ENCODE peak calls at places on chromosomes 5 and 9, in six cellular contexts. C, M, I, G, B and J are unnamed samples.

GRCh38 chr5:22577006-22577405 is 276.1 kb downstream of the CDH12 start:
- DNase-seq in B (no peak), I (no peak), G (no peak), C (no peak), M (no peak), J (no peak)

GRCh38 chr5:173878224-173878967 is 9.8 kb upstream of the CPEB4 start:
- DNase-seq in I (no peak), M (no peak), G (no peak), C (no peak), B (no peak), J (no peak)

GRCh38 chr9:89524888-89525385 is 27.0 kb upstream of the SEMA4D start:
- DNase-seq in G (no peak), I (no peak), C (no peak), M (no peak), B (no peak), J (no peak)

GRCh38 chr9:38066907-38067610 is 2.0 kb downstream of the SHB start:
- DNase-seq in C (no peak), G (peak; percentile 47), B (no peak), I (no peak), M (peak; percentile 75), J (no peak)

GRCh38 chr9:126211441-126212074 is 115.1 kb upstream of the MVB12B start:
- DNase-seq in B (no peak), C (no peak), I (no peak), G (no peak), M (no peak), J (no peak)

GRCh38 chr9:110536802-110537201 is 42.7 kb downstream of the SVEP1 start:
- DNase-seq in I (no peak), B (no peak), C (no peak), G (peak; percentile 84), M (no peak), J (no peak)

GRCh38 chr5:152288917-152289595 is 116.0 kb downstream of the NMUR2 start:
- DNase-seq in B (no peak), C (no peak), G (no peak), I (no peak), M (no peak), J (no peak)

GRCh38 chr9:5931657-5932056 is 41.0 kb downstream of the MLANA start:
- DNase-seq in I (no peak), C (no peak), M (no peak), G (no peak), B (no peak), J (no peak)

GRCh38 chr9:128091144-128091543 is 23.1 kb downstream of the SLC25A25 start:
- DNase-seq in B (no peak), C (no peak), I (no peak), M (no peak), G (peak; percentile 81), J (no peak)

GRCh38 chr5:173673295-173674170 is 57.1 kb upstream of the BOD1 start:
- DNase-seq in I (no peak), B (no peak), M (no peak), C (no peak), G (no peak), J (no peak)

GRCh38 chr9:101376117-101376866 is 8.5 kb downstream of the BAAT start:
- DNase-seq in G (peak; percentile 86), M (no peak), I (no peak), C (peak; percentile 80), B (peak; percentile 61), J (peak; percentile 77)

GRCh38 chr5:54021413-54022155 is 288.8 kb downstream of the ARL15 start:
- DNase-seq in I (no peak), M (no peak), C (no peak), B (peak; percentile 15), G (peak; percentile 44), J (no peak)

GRCh38 chr5:173925449-173926071 is 37.4 kb downstream of the CPEB4 start:
- DNase-seq in C (peak; percentile 36), I (no peak), G (peak; percentile 42), M (peak; percentile 77), B (peak; percentile 32), J (peak; percentile 46)

GRCh38 chr9:128765499-128765898 is 6.2 kb downstream of the ZER1 start:
- DNase-seq in G (no peak), C (no peak), I (no peak), M (no peak), B (no peak), J (no peak)

GRCh38 chr9:97811534-97812246 is 41.3 kb upstream of the FOXE1 start:
- DNase-seq in M (no peak), B (no peak), C (peak; percentile 71), G (peak; percentile 84), I (no peak), J (peak; percentile 28)

GRCh38 chr9:127712371-127712770 is 3.1 kb downstream of the PTRH1 start:
- DNase-seq in I (no peak), G (no peak), M (no peak), B (no peak), C (no peak), J (no peak)

GRCh38 chr9:87447547-87448432 is 49.9 kb upstream of the DAPK1 start:
- DNase-seq in C (no peak), I (no peak), B (no peak), M (no peak), G (no peak), J (no peak)

GRCh38 chr5:13976867-13977479 is 32.5 kb upstream of the DNAH5 start:
- DNase-seq in B (peak; percentile 13), I (no peak), C (peak; percentile 70), M (no peak), G (peak; percentile 68), J (peak; percentile 37)

GRCh38 chr9:132042324-132042723 is 37.3 kb downstream of the MED27 start:
- DNase-seq in M (no peak), I (no peak), G (peak; percentile 98), C (peak; percentile 81), B (peak; percentile 91), J (peak; percentile 10)

GRCh38 chr9:72960446-72960845 is 7.6 kb upstream of the ALDH1A1 start:
- DNase-seq in I (no peak), M (no peak), B (no peak), C (peak; percentile 30), G (no peak), J (no peak)

GRCh38 chr5:140141241-140141640 is 15.5 kb downstream of the IGIP start:
- DNase-seq in C (no peak), G (peak; percentile 23), M (no peak), B (no peak), I (no peak), J (no peak)

GRCh38 chr5:111755942-111756353 is 1.0 kb downstream of the NREP start:
- DNase-seq in I (no peak), B (no peak), C (peak; percentile 10), M (no peak), G (no peak), J (no peak)

GRCh38 chr9:136527721-136528710 is 17.8 kb downstream of the NOTCH1 start:
- DNase-seq in I (no peak), M (no peak), B (no peak), C (peak; percentile 76), G (no peak), J (no peak)

GRCh38 chr5:14097998-14098471 is 45.1 kb upstream of the TRIO start:
- DNase-seq in C (no peak), G (peak; percentile 90), M (no peak), B (peak; percentile 55), I (no peak), J (no peak)

GRCh38 chr9:98549401-98549800 is 159.3 kb downstream of the GABBR2 start:
- DNase-seq in B (no peak), G (no peak), M (no peak), C (no peak), I (no peak), J (no peak)

GRCh38 chr9:21653589-21653988 is 148.8 kb upstream of the MTAP start:
- DNase-seq in C (no peak), B (no peak), M (no peak), G (no peak), I (no peak), J (no peak)

GRCh38 chr5:154395407-154396106 is 50.2 kb upstream of the SAP30L start:
- DNase-seq in C (peak; percentile 89), M (peak; percentile 91), I (no peak), B (no peak), G (no peak), J (no peak)

GRCh38 chr9:82024931-82025330 is 36.4 kb downstream of the SPATA31D1 start:
- DNase-seq in C (no peak), M (no peak), G (no peak), I (no peak), B (no peak), J (peak; percentile 21)